ENCODE peak calls at places on chromosome 10, in four cellular contexts. I is PC-3, O is kidney, S is left ventricle myocardium inferior. J is an unnamed sample. For H3K9me3 and H3K36me3, the result is how much of the 10 kb centered on the place peaks cover.

GRCh38 chr10:50152792-50153272 is 85.1 kb downstream of the WASHC2A start:
- DNase-seq in I (no peak), O (peak), S (peak), J (peak)

GRCh38 chr10:9786101-9786500 is 1231.6 kb upstream of the CELF2 start:
- DNase-seq in I (no peak), O (no peak), S (no peak), J (no peak)

GRCh38 chr10:4303045-4303444 is 518.0 kb upstream of the KLF6 start:
- DNase-seq in I (no peak), O (no peak), S (no peak), J (peak)

GRCh38 chr10:86178401-86179142 is 188.0 kb downstream of the GRID1 start:
- DNase-seq in I (no peak), O (no peak), S (no peak), J (peak)

GRCh38 chr10:72642318-72642717 is 16.4 kb upstream of the MICU1 start:
- DNase-seq in I (no peak), O (no peak), S (no peak), J (no peak)

GRCh38 chr10:13920031-13920430 is 333.3 kb downstream of the PRPF18 start:
- DNase-seq in I (no peak), O (no peak), S (no peak), J (no peak)

GRCh38 chr10:101237080-101237817 is 8.0 kb upstream of the LBX1 start:
- DNase-seq in I (no peak), O (no peak), S (no peak), J (no peak)

GRCh38 chr10:104351067-104351681 is 2.5 kb upstream of the CFAP58 start:
- DNase-seq in I (peak), O (no peak), S (no peak), J (no peak)

GRCh38 chr10:74841265-74841973 is 15.0 kb downstream of the KAT6B start:
- DNase-seq in I (no peak), O (no peak), S (peak), J (no peak)

GRCh38 chr10:32000937-32001336 is 55.3 kb downstream of the KIF5B start:
- DNase-seq in I (no peak), O (no peak), S (no peak), J (no peak)

GRCh38 chr10:48981310-48981907 is 41.8 kb upstream of the LRRC18 start:
- DNase-seq in I (peak), O (no peak), S (peak), J (peak)

GRCh38 chr10:102118867-102119266 is 1.3 kb downstream of the LDB1 start:
- DNase-seq in I (no peak), O (peak), S (no peak), J (peak)

GRCh38 chr10:116296358-116296757 is 23.4 kb upstream of the GFRA1 start:
- DNase-seq in I (no peak), O (no peak), S (no peak), J (no peak)

GRCh38 chr10:24897326-24897926 is 55.0 kb downstream of the PRTFDC1 start:
- DNase-seq in I (peak), O (no peak), S (no peak), J (peak)

GRCh38 chr10:79149345-79149661 is 80.5 kb downstream of the ZMIZ1 start:
- DNase-seq in I (no peak), O (no peak), S (no peak), J (no peak)

GRCh38 chr10:52818019-52818418 is 45.4 kb upstream of the MBL2 start:
- DNase-seq in I (peak), O (no peak), S (no peak), J (no peak)

GRCh38 chr10:49115015-49115795 is at the start of gene VSTM4:
- DNase-seq in I (no peak), O (no peak), S (peak), J (peak)

GRCh38 chr10:21076381-21076780 is 179.3 kb upstream of the NEBL start:
- DNase-seq in I (no peak), O (no peak), S (no peak), J (no peak)

GRCh38 chr10:17394854-17395253 is 59.5 kb downstream of the ST8SIA6 start:
- DNase-seq in I (no peak), O (no peak), S (no peak), J (no peak)

GRCh38 chr10:123275183-123275549 is 121.0 kb downstream of the BUB3 start:
- DNase-seq in I (no peak), O (no peak), S (no peak), J (no peak)

GRCh38 chr10:6036861-6037321 is 25.3 kb downstream of the IL2RA start:
- DNase-seq in I (no peak), O (no peak), S (no peak), J (no peak)

GRCh38 chr10:103799341-103799740 is 56.0 kb downstream of the SH3PXD2A start:
- DNase-seq in I (no peak), O (no peak), S (no peak), J (no peak)

GRCh38 chr10:9302142-9302746 is 1247.8 kb downstream of the GATA3 start:
- DNase-seq in I (peak), O (no peak), S (no peak), J (no peak)

GRCh38 chr10:124384142-124384541 is 34.6 kb downstream of the OAT start:
- DNase-seq in I (no peak), O (no peak), S (no peak), J (peak)

GRCh38 chr10:18610517-18610916 is 40.9 kb downstream of the NSUN6 start:
- DNase-seq in I (peak), O (no peak), S (no peak), J (peak)

GRCh38 chr10:80506189-80506575 is 31.5 kb upstream of the SH2D4B start:
- DNase-seq in I (no peak), O (no peak), S (no peak), J (no peak)

GRCh38 chr10:134743-135600 is at the start of gene ZMYND11:
- DNase-seq in I (peak), O (peak), S (peak), J (peak)

GRCh38 chr10:25934673-25935139 is 677 bp downstream of the MYO3A start:
- DNase-seq in I (no peak), O (peak), S (no peak), J (no peak)

GRCh38 chr10:78905015-78905939 is 163.5 kb upstream of the ZMIZ1 start:
- DNase-seq in I (no peak), O (no peak), S (no peak), J (no peak)

GRCh38 chr10:31187607-31188210 is 131.3 kb upstream of the ZEB1 start:
- DNase-seq in I (no peak), O (no peak), S (no peak), J (no peak)

GRCh38 chr10:3274414-3274813 is 101.8 kb upstream of the PITRM1 start:
- DNase-seq in I (no peak), O (no peak), S (no peak), J (no peak)

GRCh38 chr10:92844746-92845145 is 3.6 kb upstream of the EXOC6 start:
- DNase-seq in I (no peak), O (no peak), S (no peak), J (no peak)
- H3K4me3 ChIP-seq in I (no peak), O (no peak), S (no peak), J (no peak)

GRCh38 chr10:133520193-133520738 is 6.9 kb upstream of the CYP2E1 start:
- DNase-seq in I (peak), O (peak), S (peak), J (peak)
- H3K9me3 ChIP-seq in I (under half), O (under half), S (under half), J (under half)

GRCh38 chr10:95256268-95256667 is 34.5 kb downstream of the PDLIM1 start:
- DNase-seq in I (no peak), O (no peak), S (no peak), J (no peak)

GRCh38 chr10:95257849-95258248 is 33.0 kb downstream of the PDLIM1 start:
- DNase-seq in I (no peak), O (no peak), S (no peak), J (no peak)

GRCh38 chr10:95250856-95251255 is 39.9 kb downstream of the PDLIM1 start:
- DNase-seq in I (no peak), O (no peak), S (no peak), J (no peak)

GRCh38 chr10:95253007-95253406 is 37.8 kb downstream of the PDLIM1 start:
- DNase-seq in I (no peak), O (no peak), S (no peak), J (no peak)

GRCh38 chr10:95254629-95255028 is 36.2 kb downstream of the PDLIM1 start:
- DNase-seq in I (no peak), O (no peak), S (no peak), J (no peak)
- H3K36me3 ChIP-seq in I (under half), O (under half), S (under half), J (under half)

GRCh38 chr10:121084029-121084674 is 233.0 kb downstream of the WDR11 start:
- DNase-seq in I (no peak), O (no peak), S (no peak), J (no peak)
- H3K4me3 ChIP-seq in I (no peak), O (no peak), S (no peak), J (no peak)

DNA sequence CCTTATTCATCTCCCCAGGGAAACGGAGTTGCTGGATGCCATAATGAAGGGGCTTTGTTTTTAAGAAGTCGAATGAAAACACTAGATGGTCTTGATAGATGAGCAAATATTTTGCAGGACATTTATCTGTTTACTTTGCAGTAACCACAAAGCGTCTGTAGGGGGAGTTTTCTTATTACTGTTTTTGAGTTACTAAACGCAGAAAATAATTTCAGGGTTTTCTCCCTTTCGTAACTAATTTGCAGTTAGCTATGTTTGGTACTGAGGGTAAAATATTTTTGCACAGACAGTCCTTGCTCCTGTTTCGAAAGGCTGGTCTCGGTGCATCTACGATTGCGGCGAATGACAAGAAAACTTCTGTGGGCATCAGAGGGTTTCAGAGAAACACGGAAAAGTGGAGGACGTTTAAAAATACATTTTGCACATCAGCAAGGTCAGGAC is 505.6 kb upstream of the MKI67 start:
- DNase-seq in I (no peak), O (no peak), S (no peak), J (no peak)
- H3K9me3 ChIP-seq in I (under half), O (under half), S (under half), J (under half)

GRCh38 chr10:69009360-69009759 is 20.8 kb downstream of the KIFBP start:
- DNase-seq in I (no peak), O (no peak), S (no peak), J (no peak)
- H3K36me3 ChIP-seq in I (under half), O (under half), S (half or more), J (under half)

GRCh38 chr10:59268460-59268859 is 92.0 kb downstream of the PHYHIPL start:
- DNase-seq in I (no peak), O (no peak), S (no peak), J (no peak)

GRCh38 chr10:59266321-59266720 is 89.9 kb downstream of the PHYHIPL start:
- DNase-seq in I (no peak), O (no peak), S (no peak), J (no peak)

GRCh38 chr10:59276133-59276532 is 86.2 kb downstream of the FAM13C start:
- DNase-seq in I (no peak), O (no peak), S (no peak), J (no peak)

GRCh38 chr10:59273453-59273852 is 88.9 kb downstream of the FAM13C start:
- DNase-seq in I (no peak), O (no peak), S (no peak), J (no peak)

GRCh38 chr10:59271160-59271559 is 91.2 kb downstream of the FAM13C start:
- DNase-seq in I (no peak), O (no peak), S (no peak), J (no peak)
- H3K4me3 ChIP-seq in I (no peak), O (no peak), S (no peak), J (no peak)

GRCh38 chr10:131842351-131843088 is 58.3 kb upstream of the PPP2R2D start:
- DNase-seq in I (no peak), O (no peak), S (no peak), J (no peak)
- H3K9me3 ChIP-seq in I (under half), O (under half), S (under half), J (under half)

J was measured in MG63.